ENCODE peak calls at places on chromosomes 7 and 10, in nine cellular contexts. Z, W, L, Q, C, T, S, Y and B are unnamed samples.

GRCh38 chr7:132469264-132469663 is 107.0 kb downstream of the PLXNA4 start:
- DNase-seq in T (no peak), W (peak), Y (no peak), C (no peak), L (no peak), Q (no peak), S (no peak), Z (no peak), B (no peak)

GRCh38 chr7:57867884-57868701 is 418.1 kb downstream of the ZNF716 start:
- DNase-seq in T (no peak), S (no peak), Q (no peak), L (peak), Z (peak), Y (peak), W (peak), C (peak), B (no peak)

GRCh38 chr10:28171468-28172235 is 131.2 kb downstream of the MPP7 start:
- DNase-seq in Z (no peak), T (no peak), L (no peak), S (no peak), Y (no peak), W (peak), Q (no peak), C (peak), B (no peak)

GRCh38 chr10:73368238-73368637 is 9.6 kb upstream of the CFAP70 start:
- DNase-seq in W (no peak), Y (no peak), L (no peak), T (no peak), S (no peak), Q (no peak), C (no peak), Z (no peak), B (no peak)

GRCh38 chr10:100303724-100304319 is 17.3 kb upstream of the BLOC1S2 start:
- DNase-seq in L (no peak), S (no peak), W (peak), C (peak), Y (peak), T (no peak), Z (no peak), Q (no peak), B (no peak)

GRCh38 chr10:124659380-124659779 is 84.8 kb downstream of the FAM53B start:
- DNase-seq in Q (no peak), L (no peak), Z (no peak), S (no peak), W (no peak), Y (no peak), C (no peak), T (peak), B (no peak)

GRCh38 chr7:18425873-18426520 is 69.6 kb upstream of the HDAC9 start:
- DNase-seq in S (no peak), W (no peak), Q (no peak), L (no peak), Z (no peak), Y (no peak), T (no peak), C (no peak), B (no peak)

GRCh38 chr7:33130184-33130583 is 820 bp downstream of the BBS9 start:
- DNase-seq in Q (no peak), T (no peak), Y (no peak), Z (no peak), S (no peak), W (no peak), C (peak), L (no peak), B (no peak)

GRCh38 chr10:3085785-3086567 is 18.6 kb downstream of the PFKP start:
- DNase-seq in Z (no peak), T (no peak), S (no peak), C (no peak), W (peak), Y (no peak), Q (no peak), L (no peak), B (no peak)

GRCh38 chr7:97166308-97166707 is 48.8 kb downstream of the SDHAF3 start:
- DNase-seq in T (no peak), Q (no peak), Y (no peak), W (no peak), S (no peak), C (no peak), Z (no peak), L (no peak), B (no peak)

GRCh38 chr7:131170440-131171105 is 157.1 kb upstream of the MKLN1 start:
- DNase-seq in T (no peak), Q (no peak), W (no peak), Z (no peak), Y (no peak), C (no peak), L (no peak), S (no peak), B (no peak)

GRCh38 chr7:43647314-43647691 is 64.4 kb downstream of the STK17A start:
- DNase-seq in S (no peak), Z (no peak), L (peak), T (no peak), C (peak), Y (no peak), W (no peak), Q (no peak), B (no peak)

GRCh38 chr10:107894521-107894920 is 730.0 kb upstream of the SORCS1 start:
- DNase-seq in C (no peak), Y (no peak), T (no peak), L (no peak), Z (no peak), S (no peak), W (no peak), Q (no peak), B (no peak)

GRCh38 chr7:111168182-111168581 is 77.3 kb downstream of the LRRN3 start:
- DNase-seq in Y (peak), T (no peak), S (no peak), C (peak), Q (no peak), W (peak), L (no peak), Z (no peak), B (no peak)

GRCh38 chr7:94451276-94451675 is 56.6 kb downstream of the COL1A2 start:
- DNase-seq in Y (no peak), W (no peak), T (no peak), L (no peak), Q (no peak), C (no peak), Z (no peak), S (no peak), B (no peak)

GRCh38 chr7:111591-111990 is 80.8 kb upstream of the FAM20C start:
- DNase-seq in C (no peak), Y (no peak), W (no peak), Z (no peak), S (no peak), T (no peak), Q (no peak), L (no peak), B (no peak)

GRCh38 chr7:65731562-65732035 is 141.3 kb upstream of the VKORC1L1 start:
- DNase-seq in S (no peak), Q (no peak), Y (peak), W (peak), L (no peak), Z (no peak), T (no peak), C (peak), B (no peak)

GRCh38 chr7:1740214-1740613 is 70.1 kb downstream of the ELFN1 start:
- DNase-seq in L (peak), Y (no peak), S (no peak), Z (no peak), C (no peak), W (no peak), T (no peak), Q (no peak), B (no peak)

GRCh38 chr10:90968448-90969086 is 47.7 kb upstream of the ANKRD1 start:
- DNase-seq in Q (no peak), W (peak), Z (no peak), Y (no peak), T (no peak), L (no peak), C (peak), S (no peak), B (no peak)

GRCh38 chr10:74901240-74901827 is 74.9 kb downstream of the KAT6B start:
- DNase-seq in Q (no peak), T (no peak), L (no peak), W (no peak), Z (no peak), Y (no peak), S (no peak), C (no peak), B (no peak)

GRCh38 chr7:47572939-47573757 is 8.8 kb downstream of the TNS3 start:
- DNase-seq in C (no peak), W (no peak), Q (no peak), S (no peak), T (no peak), Y (no peak), Z (no peak), L (no peak), B (no peak)

GRCh38 chr7:18212788-18213187 is 185.1 kb upstream of the PRPS1L1 start:
- DNase-seq in W (no peak), T (no peak), Z (no peak), C (peak), L (no peak), Y (no peak), Q (no peak), S (no peak), B (no peak)

GRCh38 chr7:54546081-54546985 is 4.2 kb downstream of the VSTM2A start:
- DNase-seq in T (no peak), L (no peak), S (no peak), Z (no peak), C (no peak), Y (no peak), Q (no peak), W (peak), B (no peak)

GRCh38 chr10:96502561-96503267 is 11.0 kb downstream of the TLL2 start:
- DNase-seq in Q (no peak), Y (no peak), S (no peak), W (no peak), L (no peak), T (no peak), Z (no peak), C (no peak), B (no peak)

GRCh38 chr7:151089893-151090730 is 3.8 kb downstream of the AGAP3 start:
- DNase-seq in C (no peak), Q (no peak), W (peak), Y (no peak), S (no peak), L (no peak), T (no peak), Z (no peak), B (no peak)